ENCODE peak calls at places on chromosome 6, in four cellular contexts. R is K562, S is GM12878, L is HepG2. E is an unnamed sample.

GRCh38 chr6:170417881-170418280 is 111.3 kb downstream of the FAM120B start:
- DNase-seq in R (no peak), S (no peak), L (no peak), E (no peak)

GRCh38 chr6:31690231-31691077 is 9.6 kb upstream of the LY6G5C start:
- DNase-seq in R (peak; percentile 95), S (no peak), L (no peak), E (no peak)

GRCh38 chr6:36227379-36228344 is 31.1 kb downstream of the BRPF3 start:
- DNase-seq in R (peak; percentile 59), S (no peak), L (no peak), E (no peak)

GRCh38 chr6:25046942-25047341 is 111.2 kb upstream of the RIPOR2 start:
- DNase-seq in R (no peak), S (no peak), L (no peak), E (no peak)

GRCh38 chr6:16058188-16058780 is 70.6 kb upstream of the MYLIP start:
- DNase-seq in R (no peak), S (no peak), L (no peak), E (no peak)

GRCh38 chr6:119881416-119881815 is 531.9 kb upstream of the MAN1A1 start:
- DNase-seq in R (no peak), S (no peak), L (no peak), E (no peak)

GRCh38 chr6:28764014-28764723 is 159.6 kb downstream of the TRIM27 start:
- DNase-seq in R (peak; percentile 48), S (no peak), L (no peak), E (no peak)

GRCh38 chr6:136920858-136921520 is 1.1 kb upstream of the SLC35D3 start:
- DNase-seq in R (no peak), S (no peak), L (no peak), E (peak; percentile 17)

GRCh38 chr6:32397252-32397920 is 9.6 kb downstream of the BTNL2 start:
- DNase-seq in R (no peak), S (peak; percentile 73), L (no peak), E (no peak)

GRCh38 chr6:138680085-138680484 is 93.5 kb upstream of the CCDC28A start:
- DNase-seq in R (no peak), S (no peak), L (no peak), E (no peak)

GRCh38 chr6:11120273-11121005 is 8.9 kb upstream of the ERVFRD-1 start:
- DNase-seq in R (no peak), S (no peak), L (no peak), E (no peak)

GRCh38 chr6:34795836-34796425 is 4.0 kb downstream of the BLTP3A start:
- DNase-seq in R (no peak), S (no peak), L (peak; percentile 28), E (no peak)

GRCh38 chr6:132333639-132334516 is 67.4 kb downstream of the MOXD1 start:
- DNase-seq in R (no peak), S (no peak), L (peak; percentile 88), E (no peak)

GRCh38 chr6:131660195-131660594 is 23.1 kb downstream of the ENPP3 start:
- DNase-seq in R (no peak), S (no peak), L (no peak), E (no peak)

GRCh38 chr6:125729983-125730382 is 19.4 kb upstream of the HEY2 start:
- DNase-seq in R (no peak), S (no peak), L (no peak), E (no peak)

GRCh38 chr6:127119361-127120108 is 1.1 kb downstream of the RSPO3 start:
- DNase-seq in R (no peak), S (no peak), L (no peak), E (peak; percentile 63)

GRCh38 chr6:56144538-56145324 is 102.6 kb downstream of the COL21A1 start:
- DNase-seq in R (no peak), S (no peak), L (no peak), E (no peak)

GRCh38 chr6:130018292-130018829 is at the start of gene L3MBTL3:
- DNase-seq in R (peak; percentile 60), S (no peak), L (peak; percentile 51), E (peak; percentile 92)

GRCh38 chr6:40640591-40641293 is 53.6 kb upstream of the LRFN2 start:
- DNase-seq in R (no peak), S (no peak), L (no peak), E (no peak)

GRCh38 chr6:4575724-4576123 is 200.5 kb upstream of the CDYL start:
- DNase-seq in R (no peak), S (no peak), L (no peak), E (no peak)

GRCh38 chr6:117483645-117484016 is 1.2 kb downstream of the DCBLD1 start:
- DNase-seq in R (no peak), S (no peak), L (peak; percentile 44), E (no peak)

GRCh38 chr6:44021628-44022295 is 105.5 kb downstream of the MRPL14 start:
- DNase-seq in R (no peak), S (no peak), L (no peak), E (no peak)

GRCh38 chr6:29924731-29925130 is 17.6 kb upstream of the HLA-A start:
- DNase-seq in R (no peak), S (no peak), L (no peak), E (no peak)

GRCh38 chr6:108635505-108636226 is 74.9 kb downstream of the FOXO3 start:
- DNase-seq in R (no peak), S (no peak), L (no peak), E (no peak)

GRCh38 chr6:124962617-124963415 is 579 bp downstream of the RNF217 start:
- DNase-seq in R (peak; percentile 59), S (no peak), L (no peak), E (peak; percentile 66)

GRCh38 chr6:22627644-22628043 is 58.3 kb downstream of the HDGFL1 start:
- DNase-seq in R (no peak), S (peak; percentile 12), L (no peak), E (no peak)

GRCh38 chr6:166708466-166708865 is 81.4 kb upstream of the RPS6KA2 start:
- DNase-seq in R (no peak), S (no peak), L (no peak), E (no peak)

DNA sequence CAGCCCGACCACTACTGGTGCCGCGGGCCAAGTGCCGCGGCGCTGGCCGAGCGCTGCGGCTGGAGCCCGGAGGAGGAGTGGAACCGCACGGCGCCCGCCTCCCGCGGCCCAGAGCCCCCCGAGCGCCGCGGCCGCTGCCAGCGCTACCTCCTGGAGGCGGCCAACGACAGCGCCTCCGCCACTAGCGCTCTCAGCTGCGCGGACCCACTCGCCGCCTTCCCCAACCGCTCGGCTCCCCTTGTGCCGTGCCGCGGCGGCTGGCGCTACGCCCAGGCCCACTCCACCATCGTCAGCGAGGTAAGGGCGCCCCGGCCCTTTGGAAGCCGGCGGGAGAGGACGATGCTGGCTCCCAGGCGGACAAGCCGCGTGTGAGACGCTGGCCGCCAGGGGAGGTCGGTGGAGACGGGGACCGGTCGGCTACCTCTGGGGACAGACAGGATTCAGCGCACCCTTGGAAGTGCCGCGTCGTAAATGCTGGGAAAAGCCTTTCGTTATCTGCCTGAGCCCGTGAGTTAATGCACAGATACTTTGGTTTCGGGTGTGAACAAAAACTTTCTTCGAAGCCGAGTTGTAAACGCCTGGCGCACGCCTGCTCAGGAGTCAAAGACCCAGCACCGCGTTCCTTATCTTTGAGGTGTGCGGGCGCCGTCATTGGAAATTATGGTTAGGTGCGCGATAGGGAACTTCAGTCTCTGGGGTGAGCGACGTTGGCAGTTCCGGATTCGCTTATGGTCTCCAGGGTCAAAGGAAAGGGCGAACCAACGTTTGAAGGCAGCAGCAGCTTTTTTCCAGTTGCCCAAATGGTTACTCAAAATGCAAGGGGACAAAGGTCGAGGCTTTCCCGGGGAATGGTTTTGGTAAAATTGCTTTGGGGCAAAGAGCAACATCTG is 619 bp downstream of the SLC22A3 start:
- DNase-seq in R (no peak), S (no peak), L (peak; percentile 87), E (peak; percentile 56)
- TF ChIP-seq NR2C2 in R (no peak), S (no peak), L (peak; percentile 82), E (no peak)

GRCh38 chr6:92777146-92777740 is 642.1 kb downstream of the EPHA7 start:
- DNase-seq in R (no peak), S (no peak), L (peak; percentile 12), E (no peak)
- TF ChIP-seq NR2C2 in R (no peak), S (no peak), L (no peak), E (no peak)

GRCh38 chr6:9745966-9746365 is 668.9 kb downstream of the TFAP2A start:
- DNase-seq in R (no peak), S (no peak), L (no peak), E (no peak)
- TF ChIP-seq NR2C2 in R (no peak), S (no peak), L (no peak), E (no peak)

DNA sequence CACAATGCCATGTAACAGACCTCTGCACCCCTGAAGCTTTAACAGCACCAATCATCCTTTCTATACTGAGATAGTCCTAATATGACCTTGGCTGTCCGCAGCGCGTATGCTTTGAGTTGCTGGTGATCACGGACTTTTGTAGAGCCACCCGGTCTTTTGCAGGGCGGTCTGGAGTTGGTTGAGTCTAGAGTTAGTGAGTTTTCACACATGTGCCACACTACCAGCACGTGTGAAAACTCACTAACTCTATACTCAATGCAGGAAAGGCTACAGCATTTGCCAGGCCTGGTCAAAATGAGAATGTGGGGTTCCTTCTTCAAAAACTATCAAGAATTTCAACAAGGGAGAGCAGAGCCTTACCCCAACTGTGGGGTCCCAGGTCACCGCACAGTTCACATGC is 14.6 kb downstream of the AGPAT4 start:
- DNase-seq in R (no peak), S (no peak), L (no peak), E (no peak)
- TF ChIP-seq NR2C2 in R (no peak), S (no peak), L (no peak), E (no peak)

GRCh38 chr6:9516207-9516606 is 898.7 kb downstream of the TFAP2A start:
- DNase-seq in R (no peak), S (no peak), L (no peak), E (no peak)
- TF ChIP-seq NR2C2 in R (no peak), S (no peak), L (no peak), E (no peak)

GRCh38 chr6:113672691-113673149 is 184.4 kb upstream of the MARCKS start:
- DNase-seq in R (no peak), S (no peak), L (peak; percentile 23), E (no peak)

GRCh38 chr6:113669641-113670040 is 187.5 kb upstream of the MARCKS start:
- DNase-seq in R (no peak), S (no peak), L (no peak), E (no peak)

GRCh38 chr6:113671440-113671839 is 185.7 kb upstream of the MARCKS start:
- DNase-seq in R (no peak), S (no peak), L (no peak), E (no peak)

GRCh38 chr6:113664909-113665308 is 192.2 kb upstream of the MARCKS start:
- DNase-seq in R (no peak), S (no peak), L (no peak), E (no peak)

GRCh38 chr6:113668712-113669408 is 188.3 kb upstream of the MARCKS start:
- DNase-seq in R (no peak), S (no peak), L (peak; percentile 83), E (no peak)
- TF ChIP-seq NR2C2 in R (no peak), S (no peak), L (no peak), E (no peak)

GRCh38 chr6:47520282-47520681 is 42.7 kb downstream of the CD2AP start:
- DNase-seq in R (no peak), S (no peak), L (peak; percentile 15), E (peak; percentile 23)
- TF ChIP-seq NR2C2 in R (no peak), S (no peak), L (no peak), E (no peak)